ENCODE peak calls at places on chromosome 11, in four cellular contexts. O is IMR-90, E is K562, Q is A549. Y is an unnamed sample.

GRCh38 chr11:7548659-7549283 is 35.0 kb downstream of the PPFIBP2 start:
- DNase-seq in O (no peak), E (no peak), Q (no peak), Y (no peak)

GRCh38 chr11:108405706-108406105 is 61.6 kb downstream of the C11orf65 start:
- DNase-seq in O (peak; percentile 7), E (no peak), Q (no peak), Y (no peak)

GRCh38 chr11:70270104-70270876 is at the start of gene PPFIA1:
- DNase-seq in O (peak; percentile 91), E (peak; percentile 99), Q (peak; percentile 83), Y (peak; percentile 67)

GRCh38 chr11:111764621-111765020 is 1.6 kb downstream of the PPP2R1B start:
- DNase-seq in O (peak; percentile 51), E (no peak), Q (no peak), Y (no peak)

GRCh38 chr11:36453678-36454077 is 56.4 kb downstream of the TRAF6 start:
- DNase-seq in O (peak; percentile 37), E (no peak), Q (no peak), Y (no peak)

GRCh38 chr11:31262761-31263160 is 106.8 kb downstream of the DCDC1 start:
- DNase-seq in O (peak; percentile 5), E (no peak), Q (no peak), Y (no peak)

GRCh38 chr11:72807789-72808188 is 6.4 kb upstream of the ATG16L2 start:
- DNase-seq in O (no peak), E (no peak), Q (no peak), Y (no peak)

GRCh38 chr11:73194034-73194507 is 24.0 kb upstream of the P2RY2 start:
- DNase-seq in O (no peak), E (no peak), Q (no peak), Y (no peak)

GRCh38 chr11:128715691-128716153 is 21.9 kb downstream of the FLI1 start:
- DNase-seq in O (peak; percentile 40), E (no peak), Q (no peak), Y (no peak)

GRCh38 chr11:76493626-76494539 is 49.1 kb downstream of the EMSY start:
- DNase-seq in O (no peak), E (no peak), Q (no peak), Y (no peak)

GRCh38 chr11:77130763-77131513 is 2.9 kb downstream of the MYO7A start:
- DNase-seq in O (peak; percentile 27), E (no peak), Q (no peak), Y (no peak)

GRCh38 chr11:131624526-131624925 is 254.1 kb downstream of the NTM start:
- DNase-seq in O (peak; percentile 2), E (no peak), Q (no peak), Y (no peak)

GRCh38 chr11:129163714-129164164 is 28.4 kb downstream of the ARHGAP32 start:
- DNase-seq in O (peak; percentile 10), E (no peak), Q (no peak), Y (no peak)

GRCh38 chr11:73996161-73996747 is 12.6 kb downstream of the UCP3 start:
- DNase-seq in O (no peak), E (no peak), Q (no peak), Y (no peak)

GRCh38 chr11:104343578-104343977 is 179.6 kb upstream of the PDGFD start:
- DNase-seq in O (peak; percentile 7), E (no peak), Q (peak; percentile 0), Y (no peak)

GRCh38 chr11:67820079-67820478 is 145.7 kb upstream of the ALDH3B2 start:
- DNase-seq in O (no peak), E (peak; percentile 3), Q (no peak), Y (no peak)

GRCh38 chr11:28017816-28018215 is 90.1 kb downstream of the KIF18A start:
- DNase-seq in O (peak; percentile 61), E (no peak), Q (no peak), Y (no peak)

GRCh38 chr11:47412152-47412746 is 3.9 kb downstream of the SLC39A13 start:
- DNase-seq in O (peak; percentile 26), E (peak; percentile 51), Q (peak; percentile 75), Y (no peak)

GRCh38 chr11:57249384-57250319 is 12.6 kb upstream of the APLNR start:
- DNase-seq in O (peak; percentile 64), E (peak; percentile 64), Q (peak; percentile 31), Y (no peak)

GRCh38 chr11:116379185-116379828 is 393.5 kb downstream of the BUD13 start:
- DNase-seq in O (peak; percentile 14), E (peak; percentile 43), Q (no peak), Y (no peak)

GRCh38 chr11:25423436-25424184 is 908.3 kb upstream of the ANO3 start:
- DNase-seq in O (peak; percentile 29), E (no peak), Q (no peak), Y (no peak)

GRCh38 chr11:46361283-46362145 is 14.3 kb downstream of the DGKZ start:
- DNase-seq in O (peak; percentile 72), E (peak; percentile 49), Q (no peak), Y (peak; percentile 44)

GRCh38 chr11:6621711-6622211 is 2.5 kb upstream of the TPP1 start:
- DNase-seq in O (no peak), E (no peak), Q (no peak), Y (no peak)

GRCh38 chr11:88779551-88779950 is 286.2 kb downstream of the GRM5 start:
- DNase-seq in O (peak; percentile 92), E (no peak), Q (no peak), Y (no peak)

GRCh38 chr11:75471134-75471943 is 38.3 kb upstream of the KLHL35 start:
- DNase-seq in O (no peak), E (no peak), Q (no peak), Y (no peak)

GRCh38 chr11:114847599-114847998 is 169.3 kb downstream of the NXPE2 start:
- DNase-seq in O (no peak), E (no peak), Q (no peak), Y (no peak)

GRCh38 chr11:114848027-114848426 is 169.7 kb downstream of the NXPE2 start:
- DNase-seq in O (no peak), E (no peak), Q (no peak), Y (no peak)

GRCh38 chr11:114846040-114846791 is 167.9 kb downstream of the NXPE2 start:
- DNase-seq in O (no peak), E (no peak), Q (no peak), Y (no peak)
- TF ChIP-seq ELK1 in O (no peak), E (no peak), Q (no peak), Y (no peak)

DNA sequence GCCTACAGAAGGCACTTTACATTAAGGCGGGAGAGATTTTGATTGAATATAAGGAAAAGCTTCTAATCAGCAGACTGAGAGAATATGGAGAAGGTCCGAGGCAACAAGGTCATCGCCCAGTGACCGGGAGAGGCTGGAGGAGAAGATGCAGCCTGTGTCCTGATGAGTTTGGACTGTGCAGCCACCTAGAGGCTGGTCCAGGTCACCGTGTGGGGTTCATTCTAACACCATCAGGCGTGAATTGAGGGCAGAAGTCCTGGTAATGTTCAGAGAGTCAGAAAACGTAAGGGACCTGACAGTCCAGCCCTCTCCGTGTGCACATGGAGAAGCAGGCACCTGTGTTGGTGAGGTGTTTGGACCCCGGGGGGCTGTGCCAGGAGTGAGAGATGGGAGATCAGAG is 102.7 kb downstream of the FEZ1 start:
- DNase-seq in O (no peak), E (no peak), Q (no peak), Y (no peak)
- TF ChIP-seq ELK1 in O (no peak), E (no peak), Q (no peak), Y (no peak)

GRCh38 chr11:396511-396947 is 2.5 kb downstream of the PKP3 start:
- DNase-seq in O (no peak), E (no peak), Q (peak; percentile 71), Y (no peak)
- TF ChIP-seq ELK1 in O (no peak), E (no peak), Q (no peak), Y (no peak)

GRCh38 chr11:2777396-2777795 is 77.6 kb upstream of the KCNQ1OT1 start:
- DNase-seq in O (peak; percentile 34), E (no peak), Q (peak; percentile 65), Y (no peak)
- TF ChIP-seq ELK1 in O (no peak), E (no peak), Q (no peak), Y (no peak)

GRCh38 chr11:132858203-132858602 is 674.1 kb downstream of the OPCML start:
- DNase-seq in O (peak; percentile 55), E (no peak), Q (no peak), Y (no peak)
- TF ChIP-seq ELK1 in O (no peak), E (no peak), Q (no peak), Y (no peak)

GRCh38 chr11:130391692-130392091 is 36.7 kb downstream of the ADAMTS8 start:
- DNase-seq in O (no peak), E (no peak), Q (no peak), Y (no peak)

GRCh38 chr11:130388607-130389205 is 39.7 kb downstream of the ADAMTS8 start:
- DNase-seq in O (peak; percentile 27), E (no peak), Q (no peak), Y (no peak)

GRCh38 chr11:130389315-130389935 is 39.0 kb downstream of the ADAMTS8 start:
- DNase-seq in O (no peak), E (no peak), Q (no peak), Y (no peak)

DNA sequence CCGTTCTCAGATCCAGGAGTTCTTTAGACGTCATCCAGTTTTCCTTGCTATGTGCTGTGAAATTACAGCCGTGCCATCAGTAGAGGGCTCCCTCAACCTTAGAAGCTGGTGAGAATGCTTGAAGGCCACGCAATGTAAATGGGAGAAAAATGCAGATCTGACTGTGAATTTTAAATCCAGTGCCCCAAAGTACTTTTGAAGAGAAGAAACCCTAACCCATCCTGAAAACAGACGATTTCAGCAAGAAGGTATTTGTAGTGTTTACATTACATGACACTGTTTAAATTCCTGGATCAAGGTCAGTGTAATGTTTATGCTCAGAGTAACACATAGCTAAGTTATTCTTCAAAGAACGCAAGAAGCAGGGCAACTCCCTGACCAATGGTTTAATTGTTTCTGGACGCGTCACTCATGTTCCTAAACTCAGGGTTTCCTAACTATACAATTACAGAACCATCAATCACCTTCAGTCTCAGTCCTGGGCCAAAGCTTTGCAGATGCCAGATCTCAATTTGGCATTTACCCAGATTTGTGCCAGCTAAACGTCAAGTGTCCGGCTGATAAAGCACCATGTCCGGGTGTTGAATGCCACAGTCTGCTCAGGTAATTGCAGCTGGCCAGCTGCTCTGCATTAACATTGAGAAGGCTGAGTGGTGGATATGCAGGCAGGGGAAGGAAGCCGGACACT is 38.2 kb downstream of the ADAMTS8 start:
- DNase-seq in O (peak; percentile 99), E (no peak), Q (peak; percentile 40), Y (no peak)
- TF ChIP-seq ELK1 in O (no peak), E (no peak), Q (no peak), Y (no peak)

DNA sequence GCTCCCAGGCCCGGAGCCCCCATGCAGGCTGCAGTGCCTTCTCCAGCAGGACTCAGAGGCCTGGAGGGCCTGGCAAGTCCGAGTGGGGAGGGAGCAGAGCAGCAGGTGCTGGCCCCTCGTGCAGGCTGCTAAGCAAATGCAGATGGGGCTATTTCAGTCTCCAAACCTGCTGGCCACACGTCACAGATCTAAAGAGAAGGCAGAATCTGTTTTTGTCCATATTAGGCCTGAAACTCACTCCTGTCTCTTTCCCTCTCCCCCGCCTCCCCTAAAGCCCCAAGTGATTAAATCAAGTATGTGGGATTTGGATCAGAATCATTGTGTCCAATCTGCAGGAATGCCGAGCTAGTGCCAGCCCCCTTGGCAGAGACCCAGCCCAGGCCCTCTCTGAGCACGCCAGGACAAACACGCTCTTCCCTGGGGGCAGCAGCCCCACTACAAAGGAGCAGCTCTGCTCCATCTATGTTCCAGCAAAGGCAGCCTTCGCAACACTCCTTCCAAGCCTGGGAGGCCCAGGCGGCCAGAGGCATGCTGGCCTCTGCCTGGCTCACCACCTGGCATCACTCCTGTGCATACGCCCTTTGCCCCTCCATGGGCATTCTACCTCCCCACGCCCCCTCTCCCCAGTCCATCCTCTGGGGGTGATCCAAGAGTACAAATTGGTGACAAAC is 26.5 kb downstream of the RPL27A start:
- DNase-seq in O (peak; percentile 95), E (no peak), Q (no peak), Y (no peak)
- TF ChIP-seq ELK1 in O (no peak), E (no peak), Q (no peak), Y (no peak)

GRCh38 chr11:44351006-44351660 is 41.2 kb upstream of the ALX4 start:
- DNase-seq in O (no peak), E (no peak), Q (no peak), Y (peak; percentile 35)
- TF ChIP-seq ELK1 in O (no peak), E (no peak), Q (no peak), Y (no peak)

Y was measured in GM12878.